ENCODE peak calls at places on chromosomes 6 and 20, in five cellular contexts. Z is Karpas-422, D is GM23338, X is OCI-LY7, O is PC-9. M is an unnamed sample.

GRCh38 chr6:66376021-66376420 is 669.0 kb upstream of the EYS start:
- DNase-seq in D (no peak), Z (no peak), O (no peak), X (no peak), M (peak; percentile 1)

GRCh38 chr6:109947001-109947400 is 31.1 kb upstream of the GPR6 start:
- DNase-seq in Z (no peak), X (no peak), D (no peak), O (no peak), M (no peak)

GRCh38 chr6:48560408-48560807 is 449.4 kb upstream of the PTCHD4 start:
- DNase-seq in X (no peak), O (no peak), D (no peak), Z (no peak), M (peak; percentile 10)

GRCh38 chr6:39203804-39204495 is 25.3 kb downstream of the KCNK5 start:
- DNase-seq in D (peak; percentile 46), Z (no peak), X (no peak), O (peak; percentile 98), M (no peak)

GRCh38 chr6:131213501-131213990 is 78.3 kb downstream of the AKAP7 start:
- DNase-seq in D (no peak), Z (no peak), O (no peak), X (no peak), M (peak; percentile 3)

GRCh38 chr6:33668914-33669313 is 42.6 kb downstream of the UQCC2 start:
- DNase-seq in X (peak; percentile 48), O (peak; percentile 74), D (no peak), Z (no peak), M (no peak)

GRCh38 chr20:62258499-62259293 is 20.4 kb downstream of the OSBPL2 start:
- DNase-seq in X (no peak), D (no peak), O (no peak), Z (no peak), M (peak; percentile 95)

GRCh38 chr20:43941476-43942212 is 27.0 kb downstream of the TOX2 start:
- DNase-seq in D (no peak), O (peak; percentile 97), X (peak; percentile 33), Z (peak; percentile 91), M (peak; percentile 40)

GRCh38 chr6:41434803-41435470 is 99.5 kb downstream of the NCR2 start:
- DNase-seq in X (no peak), Z (no peak), D (no peak), O (no peak), M (no peak)

GRCh38 chr6:152948150-152948768 is 34.6 kb downstream of the FBXO5 start:
- DNase-seq in D (peak; percentile 73), Z (peak; percentile 80), X (peak; percentile 53), O (no peak), M (peak; percentile 68)

GRCh38 chr6:4676016-4676415 is 100.2 kb upstream of the CDYL start:
- DNase-seq in O (no peak), X (no peak), Z (no peak), D (no peak), M (no peak)

GRCh38 chr6:144660545-144660944 is 375.4 kb downstream of the UTRN start:
- DNase-seq in D (no peak), X (no peak), O (no peak), Z (no peak), M (no peak)

GRCh38 chr6:155158044-155158843 is 105.6 kb upstream of the CLDN20 start:
- DNase-seq in D (no peak), X (peak; percentile 43), Z (no peak), O (peak; percentile 70), M (peak; percentile 75)

GRCh38 chr6:163543311-163543710 is 128.8 kb downstream of the QKI start:
- DNase-seq in D (peak; percentile 73), X (no peak), Z (no peak), O (no peak), M (no peak)

GRCh38 chr20:59811681-59812171 is 121.7 kb downstream of the SYCP2 start:
- DNase-seq in Z (no peak), D (no peak), X (no peak), O (no peak), M (no peak)

GRCh38 chr6:69090132-69090531 is 455.1 kb downstream of the ADGRB3 start:
- DNase-seq in O (no peak), X (no peak), D (no peak), Z (no peak), M (peak; percentile 24)

GRCh38 chr6:168988801-168989200 is 264.8 kb downstream of the THBS2 start:
- DNase-seq in D (no peak), O (no peak), Z (no peak), X (no peak), M (peak; percentile 42)

GRCh38 chr6:11380549-11380948 is 148.1 kb upstream of the NEDD9 start:
- DNase-seq in D (no peak), Z (no peak), O (no peak), X (no peak), M (no peak)

GRCh38 chr20:63023071-63023835 is 16.5 kb upstream of the BHLHE23 start:
- DNase-seq in X (no peak), D (no peak), O (no peak), Z (no peak), M (no peak)

GRCh38 chr6:13194852-13195251 is 133.5 kb downstream of the TBC1D7 start:
- DNase-seq in Z (peak; percentile 84), X (peak; percentile 79), O (no peak), D (peak; percentile 80), M (peak; percentile 78)

GRCh38 chr6:1901556-1901955 is 291.8 kb downstream of the FOXC1 start:
- DNase-seq in X (no peak), Z (no peak), O (no peak), D (no peak), M (peak; percentile 73)

GRCh38 chr6:1067346-1067745 is 244.6 kb upstream of the FOXQ1 start:
- DNase-seq in O (no peak), D (no peak), Z (no peak), X (no peak), M (no peak)

GRCh38 chr6:38477680-38478260 is 162.0 kb downstream of the BTBD9 start:
- DNase-seq in O (no peak), D (peak; percentile 58), X (no peak), Z (no peak), M (no peak)

GRCh38 chr6:41636803-41637178 is 1.5 kb upstream of the MDFI start:
- DNase-seq in X (no peak), D (peak; percentile 86), Z (no peak), O (peak; percentile 73), M (no peak)

GRCh38 chr6:134994431-134994830 is 44.5 kb upstream of the ALDH8A1 start:
- DNase-seq in X (no peak), Z (no peak), O (no peak), D (no peak), M (peak; percentile 5)

GRCh38 chr20:11807070-11807741 is 110.5 kb upstream of the BTBD3 start:
- DNase-seq in D (no peak), X (no peak), Z (no peak), O (peak; percentile 64), M (peak; percentile 93)

GRCh38 chr6:35494161-35494563 is 2.7 kb downstream of the TEAD3 start:
- DNase-seq in D (peak; percentile 66), X (no peak), O (no peak), Z (no peak), M (peak; percentile 35)

GRCh38 chr6:46771556-46771955 is 21.6 kb upstream of the MEP1A start:
- DNase-seq in Z (no peak), D (no peak), O (no peak), X (no peak), M (no peak)

GRCh38 chr6:34557228-34557627 is 1.1 kb upstream of the SPDEF start:
- DNase-seq in O (peak; percentile 1), X (no peak), Z (no peak), D (no peak), M (no peak)

GRCh38 chr20:14335122-14335521 is 2.3 kb downstream of the FLRT3 start:
- DNase-seq in O (no peak), X (no peak), D (no peak), Z (no peak), M (no peak)

GRCh38 chr6:17740559-17741220 is 34.0 kb upstream of the NUP153 start:
- DNase-seq in D (no peak), Z (no peak), X (no peak), O (no peak), M (peak; percentile 16)

GRCh38 chr6:142543576-142543975 is 241.8 kb downstream of the ADGRG6 start:
- DNase-seq in X (no peak), Z (no peak), O (no peak), D (no peak), M (no peak)
- H3K9me2 ChIP-seq in X (no peaks in the 10 kb centered on the region), Z (no peaks in the 10 kb centered on the region), O (no peaks in the 10 kb centered on the region), D (no peaks in the 10 kb centered on the region), M (no peaks in the 10 kb centered on the region)

GRCh38 chr6:116461075-116461474 is at the start of gene CALHM6:
- DNase-seq in X (no peak), O (no peak), D (no peak), Z (no peak), M (no peak)
- H3K4me2 ChIP-seq in X (peak within 1 kb of the TSS; percentile 15), O (peak within 1 kb of the TSS; percentile 63), D (peak within 1 kb of the TSS; percentile 82), Z (peak within 1 kb of the TSS; percentile 30), M (peak within 1 kb of the TSS; percentile 70)

DNA sequence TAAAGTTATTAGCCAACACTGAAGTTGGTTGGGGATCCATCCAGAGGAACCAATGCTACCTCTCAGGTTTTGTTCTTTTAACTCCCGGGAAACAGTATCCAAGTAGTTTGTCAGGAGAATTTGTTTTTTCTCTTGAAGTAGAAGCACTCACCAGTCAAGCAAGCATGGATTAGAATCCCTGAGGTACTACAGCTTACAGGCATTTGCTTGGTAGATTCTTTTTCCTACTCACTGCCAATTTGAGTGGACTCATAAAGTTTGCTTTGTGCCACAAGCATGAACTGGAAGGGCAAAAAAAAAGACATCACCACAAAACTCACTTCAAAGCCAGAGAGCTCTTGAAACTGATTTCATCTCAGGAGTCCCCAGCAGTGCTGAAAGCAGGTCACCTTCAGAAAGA is 167.4 kb downstream of the MBOAT1 start:
- DNase-seq in X (no peak), Z (no peak), O (no peak), D (no peak), M (no peak)
- H3K9me2 ChIP-seq in X (no peaks in the 10 kb centered on the region), Z (no peaks in the 10 kb centered on the region), O (no peaks in the 10 kb centered on the region), D (no peaks in the 10 kb centered on the region), M (no peaks in the 10 kb centered on the region)

GRCh38 chr20:32893878-32894483 is 35.3 kb downstream of the EFCAB8 start:
- DNase-seq in Z (peak; percentile 83), O (no peak), X (peak; percentile 34), D (peak; percentile 90), M (peak; percentile 37)

GRCh38 chr20:32894711-32895355 is 36.1 kb downstream of the EFCAB8 start:
- DNase-seq in X (no peak), Z (no peak), O (no peak), D (no peak), M (no peak)

GRCh38 chr20:32891491-32891890 is 32.8 kb downstream of the EFCAB8 start:
- DNase-seq in O (no peak), X (no peak), D (no peak), Z (no peak), M (no peak)

GRCh38 chr20:32893263-32893877 is 34.6 kb downstream of the EFCAB8 start:
- DNase-seq in X (no peak), Z (no peak), D (no peak), O (no peak), M (no peak)

DNA sequence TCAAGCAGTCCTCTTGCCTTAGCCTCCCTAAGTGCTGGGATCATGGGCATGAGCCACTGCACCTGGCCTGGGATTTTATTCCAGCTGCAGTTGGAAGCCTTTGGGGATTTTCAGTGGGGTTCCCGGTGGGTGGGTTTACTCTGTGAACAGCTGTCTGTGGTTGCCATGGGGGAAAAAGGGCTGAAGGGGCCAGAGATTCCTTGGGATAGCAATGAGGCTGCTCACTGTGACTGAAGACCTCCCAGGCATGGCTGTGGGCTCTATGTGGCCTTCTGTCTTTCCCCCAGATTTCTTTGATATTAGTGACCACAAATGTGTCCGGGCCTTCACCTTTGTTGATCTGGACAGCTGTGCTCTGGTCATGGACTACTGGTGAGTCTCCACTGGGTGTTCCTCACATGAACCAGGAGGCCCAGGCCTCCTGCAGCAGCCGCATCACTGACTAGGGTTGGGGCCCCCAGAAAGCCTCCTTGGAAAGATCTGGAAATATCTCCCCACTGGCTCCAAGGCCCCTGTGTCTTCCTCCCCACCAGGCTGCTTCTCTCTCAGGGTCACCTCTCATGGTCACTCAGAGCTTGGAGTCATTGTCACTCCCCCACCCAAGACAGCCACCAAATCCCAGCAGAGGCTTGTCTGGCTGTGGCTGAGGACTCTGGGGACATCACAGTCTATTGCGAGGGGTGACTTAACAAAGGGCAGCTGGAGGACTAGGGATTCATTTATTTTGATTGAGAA is 33.4 kb downstream of the EFCAB8 start:
- DNase-seq in D (no peak), O (no peak), X (no peak), Z (no peak), M (no peak)
- H3K4me2 ChIP-seq in D (no peak overlapping the region), O (no peak overlapping the region), X (no peak overlapping the region), Z (no peak overlapping the region), M (no peak overlapping the region)